ENCODE peak calls at places on chromosome 20, in five cellular contexts. R is keratinocyte, Y is endothelial cell of umbilical vein, F is fibroblast of lung, O is tibial artery. E is an unnamed sample.

GRCh38 chr20:49245921-49246740 is 26.9 kb downstream of the DDX27 start:
- DNase-seq in R (no peak), O (no peak), Y (peak; percentile 72), F (peak; percentile 62), E (peak; percentile 39)

GRCh38 chr20:23138682-23139081 is 52.6 kb upstream of the CD93 start:
- DNase-seq in R (no peak), O (peak; percentile 24), Y (no peak), F (no peak), E (no peak)

GRCh38 chr20:24256307-24256706 is 213.1 kb upstream of the SYNDIG1 start:
- DNase-seq in R (no peak), Y (no peak), O (no peak), F (no peak), E (no peak)

GRCh38 chr20:22796465-22797077 is 212.2 kb upstream of the FOXA2 start:
- DNase-seq in Y (no peak), R (no peak), O (no peak), F (peak; percentile 70), E (peak; percentile 63)

GRCh38 chr20:63974402-63975200 is 4.8 kb downstream of the SAMD10 start:
- DNase-seq in O (no peak), Y (no peak), F (peak; percentile 62), R (no peak), E (no peak)

GRCh38 chr20:64098471-64099013 is 8.8 kb downstream of the NPBWR2 start:
- DNase-seq in O (no peak), Y (no peak), F (no peak), R (no peak), E (no peak)

GRCh38 chr20:1588166-1588868 is 30.8 kb upstream of the SIRPD start:
- DNase-seq in O (no peak), F (no peak), Y (no peak), R (no peak), E (no peak)

GRCh38 chr20:38052870-38053269 is 19.3 kb downstream of the RPRD1B start:
- DNase-seq in R (no peak), F (no peak), Y (no peak), O (no peak), E (no peak)

GRCh38 chr20:31720486-31721407 is 1.9 kb downstream of the BCL2L1 start:
- DNase-seq in R (no peak), Y (peak; percentile 32), O (no peak), F (no peak), E (no peak)

GRCh38 chr20:62195072-62195400 is 12.2 kb downstream of the MTG2 start:
- DNase-seq in R (no peak), F (no peak), O (no peak), Y (no peak), E (no peak)

GRCh38 chr20:38125157-38126056 is 39.7 kb downstream of the TGM2 start:
- DNase-seq in F (peak; percentile 93), O (peak; percentile 97), R (no peak), Y (peak; percentile 98), E (peak; percentile 88)

DNA sequence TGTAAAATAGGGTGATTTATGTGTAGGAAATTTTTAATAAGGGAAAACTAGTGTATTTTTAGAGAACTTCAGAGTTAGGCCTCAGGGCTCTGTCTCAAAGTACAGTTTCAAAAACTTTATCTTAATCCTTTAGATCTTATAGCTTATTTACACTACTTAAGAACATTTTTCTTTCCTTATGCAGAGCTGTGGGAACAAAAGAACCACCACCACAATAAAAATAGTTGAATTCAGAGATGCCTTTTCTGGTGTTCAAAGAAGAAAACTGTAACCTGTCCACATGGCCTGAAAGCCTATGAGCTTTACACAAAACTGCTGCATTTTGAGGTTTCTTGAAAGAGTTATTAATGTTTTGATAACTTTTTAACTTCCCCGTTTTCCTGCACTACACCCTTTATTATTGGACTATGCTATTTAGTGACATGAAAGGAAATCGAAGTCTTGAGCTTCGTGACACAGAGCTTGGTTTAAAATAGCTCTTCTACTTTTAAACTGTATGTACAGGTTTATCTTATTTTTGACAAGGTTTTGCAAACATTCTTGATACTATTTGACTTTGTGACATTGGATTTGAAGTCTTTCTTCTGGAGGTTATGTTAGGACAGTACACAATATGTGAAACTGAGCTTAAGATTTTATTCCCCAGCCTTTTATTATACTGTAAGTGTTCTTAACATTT is 95.4 kb upstream of the BTBD3 start:
- DNase-seq in Y (peak; percentile 59), O (no peak), F (no peak), R (no peak), E (no peak)
- H3K36me3 ChIP-seq in Y (no peaks in the 10 kb centered on the region), O (no peaks in the 10 kb centered on the region), F (no peaks in the 10 kb centered on the region), R (no peaks in the 10 kb centered on the region), E (no peaks in the 10 kb centered on the region)

DNA sequence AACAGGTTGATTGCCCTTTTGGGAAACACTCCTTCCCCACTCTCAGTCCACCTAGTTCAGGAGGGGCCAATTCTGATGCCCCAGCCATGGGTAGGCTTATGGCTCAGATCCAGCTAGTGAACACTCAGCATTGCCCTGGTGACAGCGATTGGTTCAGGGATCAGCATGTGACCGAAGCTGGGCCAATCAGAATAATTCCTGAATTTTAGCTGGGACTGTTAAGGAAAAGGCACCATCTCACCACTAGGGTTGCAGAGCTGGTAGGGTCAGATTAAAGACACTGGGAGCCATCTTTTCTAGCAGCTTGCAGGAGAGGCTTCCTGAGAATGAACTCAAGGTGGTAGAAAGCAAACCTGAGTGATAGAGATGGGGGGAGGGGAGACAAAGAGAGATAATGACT is 44.4 kb downstream of the EYA2 start:
- DNase-seq in R (no peak), O (no peak), Y (peak; percentile 1), F (no peak), E (no peak)
- TF ChIP-seq CTCF in R (no peak), O (no peak), Y (no peak), F (peak; percentile 19), E (peak; percentile 52)

DNA sequence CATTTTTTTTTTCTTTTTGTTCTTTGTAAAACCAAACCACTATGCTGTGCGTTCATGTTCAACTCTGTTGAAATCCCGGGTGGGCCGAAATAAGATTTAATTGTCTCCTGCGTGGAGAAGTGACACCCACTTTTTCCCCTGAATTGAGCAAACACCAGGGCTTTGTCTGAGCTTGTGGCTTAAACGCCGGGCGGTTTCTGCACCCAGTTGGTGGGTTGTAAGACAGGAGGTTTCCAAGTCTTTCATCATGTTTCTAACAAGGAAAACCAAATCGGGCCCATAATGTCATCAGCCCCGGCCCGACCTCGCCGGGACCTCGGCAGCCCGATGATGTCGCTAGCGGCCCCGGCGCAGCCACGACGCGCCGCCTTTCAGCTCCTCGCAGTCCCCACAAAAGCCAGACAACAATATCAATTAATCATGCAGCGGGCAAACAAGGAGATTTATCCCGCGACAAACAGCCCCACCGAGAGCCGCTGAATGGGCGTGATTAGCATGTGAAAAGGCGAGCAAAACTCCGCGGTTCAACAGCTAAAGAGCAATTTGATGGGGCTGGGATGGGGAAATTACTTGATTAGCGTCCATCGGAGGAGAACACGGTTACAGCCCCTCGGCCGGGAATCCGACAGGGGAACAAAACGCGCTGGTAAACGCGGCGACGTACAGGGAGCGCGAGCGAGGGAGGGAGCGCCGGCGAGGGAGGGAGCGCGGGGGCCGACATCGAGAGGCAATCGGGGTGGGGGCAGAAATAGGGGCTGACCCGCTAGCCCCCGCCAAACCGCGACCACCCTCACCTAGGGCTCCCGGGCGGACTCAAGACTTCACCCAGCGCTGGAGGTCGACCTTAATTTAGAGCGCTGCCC is 5.3 kb downstream of the LINC00237 start:
- DNase-seq in O (no peak), R (no peak), F (peak; percentile 66), Y (peak; percentile 10), E (no peak)
- H3K27me3 ChIP-seq in O (no peaks in the 10 kb centered on the region), R (peaks cover 84% of the 10 kb centered on the region), F (peaks cover 72% of the 10 kb centered on the region), Y (peaks cover 72% of the 10 kb centered on the region), E (peaks cover 80% of the 10 kb centered on the region)

GRCh38 chr20:34644345-34644744 is 32.5 kb downstream of the PIGU start:
- DNase-seq in Y (no peak), O (no peak), F (no peak), R (no peak), E (no peak)

GRCh38 chr20:34651200-34651599 is 25.7 kb downstream of the PIGU start:
- DNase-seq in O (no peak), Y (no peak), F (no peak), R (no peak), E (no peak)

GRCh38 chr20:34643919-34644318 is 33.0 kb downstream of the PIGU start:
- DNase-seq in F (peak; percentile 89), O (no peak), Y (no peak), R (no peak), E (peak; percentile 65)

GRCh38 chr20:34644951-34645350 is 31.9 kb downstream of the PIGU start:
- DNase-seq in O (no peak), Y (no peak), R (no peak), F (no peak), E (no peak)

DNA sequence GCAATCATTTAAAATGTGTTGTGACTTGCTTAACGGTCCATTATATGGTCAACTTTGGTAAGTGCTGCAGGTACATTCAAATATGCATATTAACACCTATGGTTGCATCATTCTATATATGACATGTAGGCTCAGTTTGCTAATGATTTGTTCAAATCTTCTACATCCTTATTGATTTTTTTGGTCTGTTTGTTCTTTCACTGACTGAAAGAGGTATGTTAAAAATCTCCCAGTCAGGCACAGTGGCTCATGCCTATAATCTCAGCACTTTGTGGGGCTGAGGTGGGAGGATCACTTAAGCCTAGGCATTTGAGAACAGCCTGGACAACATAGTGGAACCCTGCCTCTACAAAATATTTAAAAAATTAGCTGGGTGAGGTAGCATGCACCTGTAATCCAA is 29.2 kb downstream of the PIGU start:
- DNase-seq in O (no peak), R (no peak), F (no peak), Y (no peak), E (no peak)
- H3K36me3 ChIP-seq in O (no peaks in the 10 kb centered on the region), R (no peaks in the 10 kb centered on the region), F (no peaks in the 10 kb centered on the region), Y (peaks cover 2% of the 10 kb centered on the region), E (no peaks in the 10 kb centered on the region)

GRCh38 chr20:25303292-25304024 is 55.6 kb downstream of the PYGB start:
- DNase-seq in R (no peak), F (no peak), O (no peak), Y (no peak), E (no peak)

GRCh38 chr20:25299801-25300200 is 51.9 kb downstream of the PYGB start:
- DNase-seq in R (no peak), O (no peak), F (no peak), Y (no peak), E (peak; percentile 37)

GRCh38 chr20:25301357-25301920 is 53.6 kb downstream of the PYGB start:
- DNase-seq in F (no peak), Y (no peak), R (no peak), O (no peak), E (no peak)

GRCh38 chr20:25302596-25302995 is 54.7 kb downstream of the PYGB start:
- DNase-seq in O (no peak), R (no peak), Y (no peak), F (no peak), E (no peak)

GRCh38 chr20:25300496-25301170 is 52.7 kb downstream of the PYGB start:
- DNase-seq in F (no peak), Y (no peak), R (no peak), O (no peak), E (peak; percentile 38)
- TF ChIP-seq CTCF in F (peak; percentile 13), Y (no peak), R (no peak), O (no peak), E (peak; percentile 57)